ENCODE peak calls at places on chromosomes 1 and 21, in five cellular contexts. W, T, H, L and V are unnamed samples.

GRCh38 chr21:25658427-25658980 is 19.4 kb downstream of the JAM2 start:
- DNase-seq in W (no peak), T (no peak), H (no peak), L (no peak), V (no peak)

GRCh38 chr1:201365251-201365650 is 12.2 kb downstream of the TNNT2 start:
- DNase-seq in W (no peak), T (no peak), H (no peak), L (no peak), V (no peak)

GRCh38 chr21:45736042-45736704 is 92.6 kb downstream of the PCBP3 start:
- DNase-seq in W (no peak), T (no peak), H (no peak), L (no peak), V (peak; percentile 75)

GRCh38 chr1:224736619-224737352 is 120.7 kb downstream of the CNIH3 start:
- DNase-seq in W (no peak), T (no peak), H (no peak), L (peak; percentile 33), V (no peak)

GRCh38 chr1:62175568-62176179 is 19.0 kb upstream of the L1TD1 start:
- DNase-seq in W (peak; percentile 10), T (no peak), H (peak; percentile 10), L (peak; percentile 73), V (no peak)

GRCh38 chr1:193581338-193581737 is 394.9 kb upstream of the B3GALT2 start:
- DNase-seq in W (no peak), T (no peak), H (no peak), L (no peak), V (no peak)

GRCh38 chr1:26225033-26225831 is 8.8 kb upstream of the CEP85 start:
- DNase-seq in W (no peak), T (no peak), H (no peak), L (peak; percentile 88), V (no peak)

GRCh38 chr1:245810789-245811337 is 656.1 kb downstream of the KIF26B start:
- DNase-seq in W (no peak), T (no peak), H (no peak), L (peak; percentile 61), V (no peak)

GRCh38 chr1:18612088-18612487 is 18.6 kb upstream of the PAX7 start:
- DNase-seq in W (no peak), T (peak; percentile 35), H (no peak), L (no peak), V (no peak)

GRCh38 chr1:202587859-202588480 is 122.3 kb downstream of the SYT2 start:
- DNase-seq in W (no peak), T (no peak), H (no peak), L (no peak), V (no peak)

GRCh38 chr1:94384485-94385353 is 33.5 kb upstream of the ABCD3 start:
- DNase-seq in W (no peak), T (no peak), H (no peak), L (peak; percentile 64), V (no peak)

GRCh38 chr1:31739281-31739853 is 24.8 kb downstream of the ADGRB2 start:
- DNase-seq in W (no peak), T (no peak), H (no peak), L (peak; percentile 32), V (no peak)

GRCh38 chr1:108551157-108551862 is 8.6 kb upstream of the EEIG2 start:
- DNase-seq in W (no peak), T (no peak), H (no peak), L (no peak), V (no peak)

GRCh38 chr1:35857830-35858229 is 25.2 kb upstream of the AGO1 start:
- DNase-seq in W (no peak), T (no peak), H (no peak), L (peak; percentile 46), V (no peak)
- TF ChIP-seq CTCF in W (peak; percentile 26), T (no peak), H (peak; percentile 18), L (peak; percentile 50), V (peak; percentile 35)

DNA sequence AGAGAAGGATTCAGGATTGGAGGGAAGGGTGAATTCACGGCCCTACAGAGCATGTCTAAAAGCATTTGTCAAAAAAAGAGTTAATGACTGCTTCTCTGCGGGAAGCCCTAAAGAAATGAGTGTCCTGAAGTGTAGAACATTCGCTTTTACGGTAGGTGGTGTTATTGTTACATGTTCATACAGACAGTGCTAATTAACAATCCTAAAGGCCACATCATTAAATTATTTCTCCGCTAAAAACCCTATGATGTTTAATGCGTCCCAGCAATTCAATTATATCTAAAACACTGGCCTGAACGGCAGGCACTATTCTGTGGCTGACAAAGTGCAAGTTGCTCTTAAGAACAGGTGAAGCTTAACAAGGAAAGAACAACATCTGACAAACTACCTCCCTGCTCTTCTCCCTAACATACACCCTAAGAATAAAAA is 112.3 kb upstream of the NFIA start:
- DNase-seq in W (peak; percentile 17), T (no peak), H (no peak), L (peak; percentile 30), V (no peak)
- TF ChIP-seq CTCF in W (peak; percentile 44), T (peak; percentile 41), H (peak; percentile 41), L (peak; percentile 53), V (peak; percentile 70)

GRCh38 chr1:117795190-117795589 is 134.2 kb downstream of the GDAP2 start:
- DNase-seq in W (peak; percentile 78), T (no peak), H (peak; percentile 73), L (no peak), V (no peak)
- TF ChIP-seq CTCF in W (peak; percentile 51), T (no peak), H (peak; percentile 50), L (no peak), V (no peak)

DNA sequence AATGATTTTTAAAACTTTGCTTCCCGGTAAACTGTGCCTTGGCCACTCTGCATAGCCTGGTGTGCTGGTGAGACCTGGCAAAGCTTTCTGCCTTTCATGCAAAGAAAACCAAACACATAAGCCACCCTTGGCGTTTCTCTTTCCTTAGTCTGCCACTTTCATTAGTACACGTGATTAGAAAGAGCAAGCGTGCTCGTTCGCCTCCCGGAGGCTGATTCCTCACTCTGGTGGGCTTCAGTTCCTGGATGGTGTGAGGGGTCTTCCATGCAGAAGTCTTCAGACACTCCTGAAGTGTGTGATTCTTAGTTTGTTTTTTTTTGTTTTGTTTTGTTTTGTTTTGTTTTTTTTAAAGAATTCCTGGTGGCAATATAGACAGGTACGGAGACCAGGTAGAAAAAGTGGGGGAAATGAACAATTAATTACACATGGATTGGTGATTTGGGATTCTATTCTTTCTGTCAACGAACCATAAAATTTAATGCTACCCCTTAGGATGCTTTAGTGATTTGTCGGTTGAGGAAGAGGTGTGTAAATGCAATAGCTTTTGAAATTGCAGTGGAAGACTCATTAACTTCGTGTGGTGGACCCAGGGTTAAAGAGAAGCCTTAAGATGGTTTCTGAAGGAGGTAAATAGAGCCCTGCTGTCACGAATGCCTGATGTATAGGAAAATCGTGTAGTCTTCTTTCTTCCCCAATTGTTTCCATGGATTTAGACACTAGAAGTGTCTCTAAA is 2.1 kb downstream of the GALNT2 start:
- DNase-seq in W (no peak), T (no peak), H (no peak), L (peak; percentile 19), V (peak; percentile 64)
- TF ChIP-seq CTCF in W (no peak), T (no peak), H (no peak), L (peak; percentile 29), V (peak; percentile 27)

DNA sequence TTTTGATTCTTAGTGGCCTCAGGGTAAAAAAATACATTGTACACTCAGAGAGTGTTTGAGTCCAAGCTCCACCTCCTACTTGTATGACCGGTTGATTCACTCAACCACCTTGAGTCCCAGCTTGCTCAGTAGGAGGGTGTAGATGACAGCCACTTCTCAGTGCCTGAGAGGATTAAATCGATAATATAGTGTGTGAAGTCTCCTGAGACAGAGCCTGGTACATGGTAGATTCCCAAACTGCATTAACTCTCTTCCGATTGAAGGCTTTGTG is 38.4 kb downstream of the NCMAP start:
- DNase-seq in W (no peak), T (peak; percentile 5), H (no peak), L (no peak), V (no peak)
- TF ChIP-seq CTCF in W (no peak), T (no peak), H (no peak), L (no peak), V (no peak)

DNA sequence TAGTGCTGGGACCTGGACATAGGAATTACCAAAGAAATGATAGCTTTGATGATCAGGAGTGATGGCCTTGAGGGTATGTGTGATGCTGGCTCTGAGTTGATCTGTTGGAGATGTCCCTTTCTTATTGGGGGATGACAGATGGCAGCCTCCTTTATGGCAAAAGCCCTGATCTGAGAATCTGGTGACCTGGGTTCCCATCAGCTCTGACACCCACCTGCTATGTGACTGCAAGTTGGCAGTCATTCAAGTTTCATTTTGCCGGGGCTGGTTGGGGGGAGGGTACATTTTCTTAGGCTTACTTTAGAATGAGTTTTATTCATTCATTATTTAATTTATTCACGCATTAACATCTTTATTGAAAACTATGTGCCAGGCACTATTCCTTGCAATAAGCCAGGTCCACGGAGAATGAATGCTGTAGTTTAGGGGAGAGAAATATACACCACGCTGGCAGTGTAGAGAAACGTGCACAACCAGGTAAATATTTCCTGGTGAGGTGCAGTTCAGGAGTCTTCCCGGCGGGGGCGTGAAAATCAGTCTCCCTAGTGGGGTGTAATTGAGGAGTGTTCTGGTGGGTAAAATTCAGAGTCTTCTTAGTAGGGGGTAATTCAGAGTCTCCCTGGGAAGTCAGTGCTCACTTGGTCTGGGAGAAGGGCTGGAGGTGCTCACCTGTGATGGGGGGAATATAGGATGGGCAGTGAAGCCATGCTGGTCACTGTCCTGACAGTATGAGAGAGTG is 401.3 kb downstream of the CAMTA1 start:
- DNase-seq in W (no peak), T (no peak), H (no peak), L (no peak), V (no peak)
- TF ChIP-seq CTCF in W (no peak), T (no peak), H (no peak), L (no peak), V (no peak)

GRCh38 chr1:85581802-85582686 is 1.5 kb downstream of the CCN1 start:
- DNase-seq in W (no peak), T (peak; percentile 77), H (peak; percentile 50), L (peak; percentile 72), V (no peak)
- TF ChIP-seq CTCF in W (peak; percentile 35), T (peak; percentile 48), H (peak; percentile 47), L (peak; percentile 25), V (peak; percentile 57)